ENCODE peak calls at places on chromosomes 3 and 15, in seven cellular contexts. U is IMR-90, J is neuronal stem cell, M is H1, E is mesenchymal stem cell, W is mesendoderm, D is trophoblast cell. O is an unnamed sample.

GRCh38 chr3:10474847-10475246 is 30.5 kb downstream of the ATP2B2 start:
- DNase-seq in E (no peak), W (no peak), D (no peak), J (no peak), U (no peak), M (no peak), O (no peak)

GRCh38 chr3:73874596-73874995 is 249.9 kb upstream of the PDZRN3 start:
- DNase-seq in J (no peak), U (no peak), D (no peak), E (no peak), M (no peak), W (no peak), O (no peak)

GRCh38 chr15:60476713-60477112 is 2.2 kb downstream of the ICE2 start:
- DNase-seq in M (no peak), J (no peak), W (no peak), E (peak), D (no peak), U (peak), O (no peak)

GRCh38 chr3:16864610-16865313 is 20.0 kb upstream of the PLCL2 start:
- DNase-seq in E (no peak), J (no peak), U (peak), D (no peak), W (no peak), M (no peak), O (no peak)

GRCh38 chr3:12143949-12144504 is 14.7 kb downstream of the TIMP4 start:
- DNase-seq in W (no peak), J (no peak), M (no peak), D (no peak), E (peak), U (peak), O (no peak)

GRCh38 chr3:10286596-10287295 is 6.0 kb downstream of the GHRL start:
- DNase-seq in U (peak), E (peak), D (peak), M (peak), W (peak), J (peak), O (peak)

GRCh38 chr3:129195731-129196256 is 12.1 kb upstream of the CNBP start:
- DNase-seq in E (peak), W (no peak), M (no peak), J (no peak), U (peak), D (peak), O (no peak)

GRCh38 chr3:100104817-100105413 is 9.4 kb downstream of the FILIP1L start:
- DNase-seq in D (no peak), W (no peak), J (no peak), M (no peak), U (no peak), E (peak), O (no peak)

GRCh38 chr3:1007890-1008289 is 84.9 kb upstream of the CNTN6 start:
- DNase-seq in W (peak), J (no peak), M (no peak), U (no peak), D (no peak), E (peak), O (no peak)

GRCh38 chr3:99536555-99537314 is 101.7 kb upstream of the COL8A1 start:
- DNase-seq in J (no peak), E (peak), W (no peak), D (peak), M (no peak), U (peak), O (no peak)

GRCh38 chr3:120497318-120497717 is 46.5 kb upstream of the FSTL1 start:
- DNase-seq in E (peak), D (no peak), J (no peak), U (peak), M (no peak), W (no peak), O (no peak)

GRCh38 chr3:27467545-27467944 is 16.6 kb downstream of the SLC4A7 start:
- DNase-seq in D (no peak), J (no peak), W (peak), E (peak), U (peak), M (no peak), O (no peak)

GRCh38 chr15:81239190-81239589 is 42.5 kb downstream of the IL16 start:
- DNase-seq in D (no peak), U (peak), J (no peak), E (no peak), W (no peak), M (no peak), O (no peak)

GRCh38 chr3:27279153-27279552 is 90.0 kb downstream of the NEK10 start:
- DNase-seq in J (no peak), M (no peak), W (peak), U (no peak), D (no peak), E (peak), O (no peak)

GRCh38 chr15:50257924-50258323 is 7.6 kb downstream of the HDC start:
- DNase-seq in E (peak), W (no peak), U (peak), M (no peak), D (no peak), J (no peak), O (no peak)

GRCh38 chr15:39092761-39093160 is 488.1 kb upstream of the THBS1 start:
- DNase-seq in E (no peak), W (no peak), U (no peak), M (no peak), J (no peak), D (no peak), O (no peak)

GRCh38 chr15:101047301-101047781 is 128.2 kb downstream of the LRRK1 start:
- DNase-seq in U (no peak), E (no peak), M (no peak), J (no peak), W (no peak), D (no peak), O (peak)

GRCh38 chr15:36757189-36757814 is 177.9 kb downstream of the CDIN1 start:
- DNase-seq in J (no peak), M (no peak), E (peak), D (no peak), W (no peak), U (peak), O (no peak)

GRCh38 chr3:32177702-32178198 is 60.7 kb upstream of the CMTM8 start:
- DNase-seq in D (peak), W (peak), M (no peak), E (peak), J (peak), U (peak), O (peak)

GRCh38 chr3:119227064-119227850 is 13.4 kb downstream of the B4GALT4 start:
- DNase-seq in U (no peak), W (no peak), J (no peak), D (no peak), E (no peak), M (no peak), O (no peak)

GRCh38 chr15:80099246-80099645 is 39.8 kb downstream of the ZFAND6 start:
- DNase-seq in D (no peak), J (no peak), U (no peak), E (no peak), W (no peak), M (no peak), O (no peak)

GRCh38 chr3:8739757-8740508 is 6.3 kb downstream of the CAV3 start:
- DNase-seq in M (no peak), W (no peak), D (peak), U (peak), J (no peak), E (peak), O (no peak)

GRCh38 chr3:117355566-117355965 is 646.0 kb downstream of the TUSC7 start:
- DNase-seq in U (peak), M (no peak), D (no peak), E (no peak), J (no peak), W (peak), O (peak)

DNA sequence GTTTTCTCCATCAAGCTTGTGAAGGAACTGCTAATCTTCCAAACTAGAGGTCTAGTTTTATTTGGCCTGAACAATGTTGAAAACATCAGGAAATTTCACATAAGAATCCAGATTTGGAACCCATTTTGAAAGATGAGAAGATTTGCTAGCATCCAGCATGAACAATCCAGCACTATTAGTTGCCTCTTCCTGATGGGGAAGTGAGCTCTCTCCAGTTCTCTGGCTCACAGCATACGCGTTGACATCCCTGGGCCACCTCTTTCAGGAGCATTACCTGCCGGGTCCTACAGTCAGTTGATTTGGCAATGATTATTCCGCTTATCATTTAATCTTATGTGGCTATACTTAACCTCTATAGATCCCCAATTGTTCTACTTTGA is 10.9 kb downstream of the GPR87 start:
- DNase-seq in E (no peak), U (peak), W (peak), J (no peak), M (no peak), D (no peak), O (no peak)
- H3K9ac ChIP-seq in E (peak), U (no peak), W (no peak), J (no peak), M (no peak), D (no peak), O (no peak)

DNA sequence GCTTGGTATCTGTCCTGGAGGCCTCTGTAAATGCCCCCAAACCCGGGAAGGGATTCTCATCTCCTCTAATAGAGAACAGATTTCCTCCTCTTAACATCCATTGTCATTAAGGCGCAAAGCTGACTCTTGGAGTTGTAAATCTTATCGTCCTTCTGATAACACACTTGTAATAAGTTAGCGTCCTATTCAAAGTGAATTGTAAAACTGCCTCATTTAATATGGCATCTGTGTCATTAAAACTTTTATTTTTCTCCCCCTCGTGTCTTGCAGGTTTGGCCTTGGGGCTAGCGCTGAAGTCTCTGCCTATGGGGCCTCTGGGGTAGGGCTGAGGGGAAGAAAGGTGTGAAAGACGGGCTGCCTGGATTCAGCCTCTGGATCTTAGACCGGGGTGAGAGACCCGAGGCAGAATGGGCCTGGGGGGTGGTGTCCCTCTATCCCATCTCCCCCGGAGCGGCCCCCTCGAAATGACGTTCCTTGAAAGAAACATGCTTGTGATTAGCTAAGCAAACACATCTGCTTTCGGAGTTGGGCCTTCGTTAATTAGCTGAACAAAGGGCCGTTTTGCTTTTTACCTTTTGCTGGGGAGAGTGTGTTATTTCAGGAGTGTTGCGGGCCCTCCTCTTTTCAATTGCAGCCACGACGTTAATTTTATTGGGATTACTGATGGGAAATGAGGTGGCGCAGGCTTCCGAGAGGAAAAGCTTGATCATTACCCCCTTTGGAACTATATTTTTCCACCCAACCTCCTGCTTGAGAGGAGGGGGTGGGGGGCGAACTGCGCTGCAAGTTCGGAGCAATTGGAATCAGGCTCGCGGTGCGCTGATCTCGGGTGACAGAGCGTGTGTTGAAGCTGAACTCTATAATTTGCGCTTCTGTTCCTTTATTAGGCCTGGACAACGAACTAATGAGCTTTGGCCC is 12.4 kb downstream of the NR2F2 start:
- DNase-seq in U (no peak), W (no peak), J (no peak), E (peak), D (no peak), M (no peak), O (peak)
- H3K23ac ChIP-seq in U (peak), W (no peak), J (no peak), E (no peak), D (no peak), M (no peak), O (no peak)

GRCh38 chr3:21290557-21290956 is 460.5 kb downstream of the ZNF385D start:
- DNase-seq in M (no peak), J (no peak), E (no peak), D (no peak), W (no peak), U (no peak), O (no peak)
- H3K27ac ChIP-seq in M (no peak), J (no peak), E (no peak), D (no peak), W (no peak), U (no peak), O (no peak)

DNA sequence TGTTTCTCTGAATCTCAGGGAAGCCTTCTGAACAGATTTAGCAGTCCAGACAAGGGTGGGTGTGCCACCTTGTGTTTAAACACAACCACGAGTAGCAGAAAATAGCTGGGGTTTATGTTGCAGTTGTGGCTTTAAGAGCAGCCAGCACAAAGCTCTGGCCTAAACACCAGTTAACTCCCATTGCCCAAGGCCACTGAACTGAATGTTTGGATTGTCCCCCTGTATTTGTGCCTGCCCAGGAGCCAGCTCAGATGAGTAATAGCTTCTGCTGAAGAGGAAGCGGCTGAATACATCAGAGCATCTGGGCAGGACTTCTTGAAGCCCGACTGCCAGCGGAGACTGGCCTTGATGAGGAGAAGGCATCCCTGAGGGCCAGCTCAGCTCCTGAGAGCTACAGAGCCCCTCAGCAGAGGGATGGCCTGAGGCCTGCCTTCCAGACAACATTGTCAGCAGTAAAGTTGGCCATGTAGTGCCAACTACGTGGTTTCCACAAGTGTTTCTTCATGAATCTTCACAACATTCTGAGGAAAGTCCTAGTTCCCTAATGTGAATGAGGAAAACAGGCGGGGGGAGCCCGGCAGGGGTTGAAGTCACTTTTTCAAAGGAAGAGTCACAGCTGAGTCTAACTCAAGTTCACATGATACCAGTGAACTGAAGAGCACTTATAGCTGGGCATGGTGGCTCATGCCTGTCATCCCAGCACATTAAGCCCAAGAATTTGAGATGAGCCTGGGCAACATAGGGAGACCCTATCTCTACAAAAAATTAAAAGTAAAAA is 65.8 kb upstream of the ZBTB38 start:
- DNase-seq in E (peak), J (no peak), M (no peak), D (no peak), U (peak), W (no peak), O (no peak)
- H3K9ac ChIP-seq in E (peak), J (no peak), M (no peak), D (no peak), U (no peak), W (no peak), O (no peak)

GRCh38 chr3:101825904-101826445 is 23.3 kb upstream of the NFKBIZ start:
- DNase-seq in D (no peak), W (no peak), J (no peak), E (no peak), U (peak), M (no peak), O (no peak)
- H3K23ac ChIP-seq in D (no peak), W (no peak), J (no peak), E (no peak), U (no peak), M (no peak), O (no peak)

DNA sequence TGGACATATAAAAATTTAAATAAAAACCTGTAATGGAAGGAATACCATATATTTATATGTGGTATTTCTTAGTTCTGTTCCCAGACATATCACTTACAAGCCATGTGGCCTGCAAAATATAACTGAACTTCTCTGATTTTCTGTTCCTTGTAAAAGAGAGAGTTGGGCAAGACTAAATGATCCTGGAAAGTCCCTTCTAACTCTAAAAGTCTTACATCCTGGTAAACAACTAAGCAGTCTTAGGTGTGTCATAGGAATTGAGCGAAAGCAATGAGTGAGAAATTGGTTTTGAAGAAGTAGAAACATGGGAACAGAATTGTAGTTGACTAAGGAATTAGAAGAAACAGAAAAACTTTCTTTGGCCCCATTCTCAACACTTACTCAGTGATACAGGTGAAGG is 25.3 kb upstream of the IL20RB start:
- DNase-seq in U (peak), D (no peak), W (no peak), M (no peak), E (peak), J (no peak), O (no peak)
- H3K27ac ChIP-seq in U (no peak), D (no peak), W (no peak), M (no peak), E (no peak), J (no peak), O (no peak)

GRCh38 chr3:184907941-184908649 is 96.1 kb downstream of the VPS8 start:
- DNase-seq in D (no peak), W (peak), M (no peak), J (no peak), U (no peak), E (no peak), O (peak)
- H3K9ac ChIP-seq in D (no peak), W (peak), M (peak), J (no peak), U (no peak), E (no peak), O (peak)

GRCh38 chr3:47854267-47854666 is 51.3 kb downstream of the DHX30 start:
- DNase-seq in U (no peak), D (no peak), J (no peak), E (no peak), M (no peak), W (no peak), O (no peak)

GRCh38 chr3:47852604-47853397 is 49.9 kb downstream of the DHX30 start:
- DNase-seq in D (no peak), U (no peak), J (no peak), M (no peak), W (no peak), E (no peak), O (no peak)

GRCh38 chr3:47850803-47851417 is 48.0 kb downstream of the DHX30 start:
- DNase-seq in J (no peak), M (no peak), D (no peak), U (no peak), W (no peak), E (no peak), O (no peak)

GRCh38 chr3:47850062-47850802 is 47.3 kb downstream of the DHX30 start:
- DNase-seq in E (peak), M (no peak), D (no peak), W (peak), U (peak), J (no peak), O (no peak)

GRCh38 chr3:47851888-47852603 is 49.1 kb downstream of the DHX30 start:
- DNase-seq in D (no peak), U (no peak), W (no peak), E (no peak), J (no peak), M (no peak), O (no peak)
- H3K23ac ChIP-seq in D (no peak), U (no peak), W (no peak), E (no peak), J (peak), M (no peak), O (no peak)